ENCODE peak calls at places on chromosome 6, in four cellular contexts. One of them, this sample, is unnamed. For H3K36me3 and H3K27me3, the result is how much of the 10 kb centered on the place peaks cover.

GRCh38 chr6:34243901-34244884 is 4.6 kb downstream of the SMIM29 start:
- DNase-seq in HepG2: peak
- DNase-seq in hepatocyte: peak
- DNase-seq in Peyer's patch: no peak
- DNase-seq in this sample: peak

GRCh38 chr6:63813531-63813930 is 177.9 kb downstream of the PHF3 start:
- DNase-seq in HepG2: no peak
- DNase-seq in hepatocyte: no peak
- DNase-seq in Peyer's patch: no peak
- DNase-seq in this sample: no peak

GRCh38 chr6:45900808-45901752 is 114.6 kb downstream of the CLIC5 start:
- DNase-seq in Peyer's patch: no peak
- DNase-seq in HepG2: no peak
- DNase-seq in hepatocyte: peak
- DNase-seq in this sample: peak

GRCh38 chr6:156808287-156808686 is 31.1 kb downstream of the ARID1B start:
- DNase-seq in hepatocyte: no peak
- DNase-seq in Peyer's patch: no peak
- DNase-seq in HepG2: no peak
- DNase-seq in this sample: no peak

GRCh38 chr6:27268803-27269202 is 21.3 kb downstream of the PRSS16 start:
- DNase-seq in Peyer's patch: no peak
- DNase-seq in HepG2: no peak
- DNase-seq in hepatocyte: no peak
- DNase-seq in this sample: no peak

GRCh38 chr6:71157350-71157749 is 131.3 kb upstream of the OGFRL1 start:
- DNase-seq in Peyer's patch: no peak
- DNase-seq in HepG2: no peak
- DNase-seq in hepatocyte: no peak
- DNase-seq in this sample: peak

GRCh38 chr6:54074109-54074508 is 37.1 kb upstream of the MLIP start:
- DNase-seq in hepatocyte: no peak
- DNase-seq in HepG2: no peak
- DNase-seq in Peyer's patch: no peak
- DNase-seq in this sample: no peak

GRCh38 chr6:131602913-131603312 is 25.1 kb downstream of the MED23 start:
- DNase-seq in hepatocyte: peak
- DNase-seq in HepG2: no peak
- DNase-seq in Peyer's patch: no peak
- DNase-seq in this sample: no peak

GRCh38 chr6:144582939-144583613 is 297.9 kb downstream of the UTRN start:
- DNase-seq in Peyer's patch: peak
- DNase-seq in HepG2: no peak
- DNase-seq in hepatocyte: peak
- DNase-seq in this sample: no peak

GRCh38 chr6:5351552-5351951 is 90.2 kb downstream of the FARS2 start:
- DNase-seq in Peyer's patch: no peak
- DNase-seq in hepatocyte: no peak
- DNase-seq in HepG2: no peak
- DNase-seq in this sample: no peak

GRCh38 chr6:143878272-143878760 is 14.0 kb downstream of the ZC2HC1B start:
- DNase-seq in hepatocyte: no peak
- DNase-seq in HepG2: peak
- DNase-seq in Peyer's patch: no peak
- DNase-seq in this sample: no peak

GRCh38 chr6:8659404-8660189 is 224.3 kb upstream of the SLC35B3 start:
- DNase-seq in Peyer's patch: no peak
- DNase-seq in hepatocyte: no peak
- DNase-seq in HepG2: no peak
- DNase-seq in this sample: no peak

GRCh38 chr6:15420959-15421438 is 175.1 kb downstream of the JARID2 start:
- DNase-seq in hepatocyte: no peak
- DNase-seq in Peyer's patch: no peak
- DNase-seq in HepG2: no peak
- DNase-seq in this sample: no peak

GRCh38 chr6:116616757-116617093 is 446 bp downstream of the RSPH4A start:
- DNase-seq in Peyer's patch: no peak
- DNase-seq in HepG2: no peak
- DNase-seq in hepatocyte: peak
- DNase-seq in this sample: peak

GRCh38 chr6:168149015-168149414 is 70.0 kb upstream of the FRMD1 start:
- DNase-seq in HepG2: no peak
- DNase-seq in Peyer's patch: no peak
- DNase-seq in hepatocyte: no peak
- DNase-seq in this sample: peak

GRCh38 chr6:33116881-33117711 is 41.3 kb downstream of the HLA-DPB1 start:
- DNase-seq in HepG2: no peak
- DNase-seq in Peyer's patch: no peak
- DNase-seq in hepatocyte: peak
- DNase-seq in this sample: peak

DNA sequence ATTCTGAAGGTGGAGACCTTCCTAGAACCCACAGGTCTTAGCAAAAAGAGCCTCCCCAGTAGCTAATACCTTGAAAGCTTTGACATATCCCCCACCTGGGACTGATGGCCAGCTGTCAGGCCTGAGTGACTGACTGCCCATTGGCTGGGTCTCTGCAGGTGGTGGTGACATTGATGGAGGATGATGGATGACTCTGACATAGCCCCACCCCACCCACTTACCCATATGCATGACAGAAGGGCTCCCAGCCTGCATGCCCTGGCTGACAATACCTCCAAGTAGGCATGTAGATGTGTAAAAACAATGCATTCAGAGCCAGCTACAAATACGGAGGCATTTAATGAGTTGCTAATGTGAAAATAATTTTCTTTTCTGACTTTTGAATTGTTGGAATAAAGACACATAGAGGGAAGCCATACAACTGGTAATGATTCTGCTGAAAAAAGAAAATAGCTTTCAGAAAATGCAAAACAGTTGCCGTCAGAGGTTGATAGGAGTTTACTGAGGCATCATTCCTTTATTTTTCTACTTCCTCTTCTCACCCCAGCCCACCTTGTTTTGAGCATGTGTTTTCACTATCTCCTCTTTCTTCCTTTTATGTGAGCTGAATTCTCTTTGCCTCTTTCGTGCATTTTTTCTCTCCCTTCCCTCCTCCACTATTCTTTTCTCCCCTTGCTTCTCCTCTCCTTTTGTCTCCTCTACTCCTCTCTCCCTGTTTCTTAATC is 70.6 kb downstream of the OLIG3 start:
- DNase-seq in HepG2: no peak
- DNase-seq in hepatocyte: no peak
- DNase-seq in Peyer's patch: no peak
- DNase-seq in this sample: peak
- H3K4me3 ChIP-seq in HepG2: no peak
- H3K4me3 ChIP-seq in hepatocyte: no peak
- H3K4me3 ChIP-seq in Peyer's patch: no peak
- H3K4me3 ChIP-seq in this sample: no peak

DNA sequence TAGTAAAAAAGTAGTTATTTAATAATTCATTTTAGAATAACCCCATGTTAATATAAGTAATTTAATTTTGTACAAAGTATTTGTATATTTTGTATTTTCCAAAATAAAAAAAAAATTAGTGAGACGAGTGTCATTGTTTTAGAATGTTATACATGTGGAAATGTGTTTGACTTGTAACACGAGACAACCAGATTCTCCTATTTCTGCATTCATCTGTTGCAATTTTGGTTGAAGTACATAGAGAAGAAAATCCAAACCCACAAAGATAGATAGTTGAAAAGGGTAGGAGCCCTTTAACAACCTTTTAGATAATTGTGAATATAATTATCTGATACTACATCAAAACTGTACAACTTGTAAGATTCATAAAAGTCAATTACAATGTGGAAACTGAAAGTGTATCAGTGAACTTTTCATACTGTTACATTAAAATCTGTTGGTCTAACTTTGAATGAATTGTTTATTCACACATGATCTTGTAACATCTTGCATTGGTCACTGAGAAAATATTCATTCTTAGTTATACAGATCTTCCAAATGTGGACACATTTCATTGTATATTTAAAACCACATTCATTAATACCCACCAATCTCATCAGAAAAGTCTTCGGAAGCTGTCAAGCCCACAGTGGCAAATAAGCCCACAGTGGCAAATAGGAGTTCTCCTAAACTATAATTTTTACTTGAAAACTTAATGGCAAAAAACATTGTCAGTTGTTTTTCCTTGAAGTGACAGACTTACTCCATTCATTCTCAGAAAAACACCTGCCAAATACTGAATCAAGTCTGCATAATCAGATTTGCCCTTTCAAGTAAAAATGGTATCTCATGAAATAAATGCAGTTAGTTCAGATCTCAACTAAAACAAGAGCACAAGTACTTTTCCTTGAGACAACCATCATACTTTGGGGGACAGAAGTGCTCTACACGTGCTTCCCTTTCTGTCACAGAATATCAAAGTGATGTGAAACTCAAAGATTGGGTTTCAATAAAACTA is 52.8 kb downstream of the FKBP5 start:
- DNase-seq in HepG2: no peak
- DNase-seq in hepatocyte: no peak
- DNase-seq in Peyer's patch: no peak
- DNase-seq in this sample: no peak
- H3K36me3 ChIP-seq in HepG2: under half
- H3K36me3 ChIP-seq in hepatocyte: under half
- H3K36me3 ChIP-seq in Peyer's patch: under half
- H3K36me3 ChIP-seq in this sample: under half

DNA sequence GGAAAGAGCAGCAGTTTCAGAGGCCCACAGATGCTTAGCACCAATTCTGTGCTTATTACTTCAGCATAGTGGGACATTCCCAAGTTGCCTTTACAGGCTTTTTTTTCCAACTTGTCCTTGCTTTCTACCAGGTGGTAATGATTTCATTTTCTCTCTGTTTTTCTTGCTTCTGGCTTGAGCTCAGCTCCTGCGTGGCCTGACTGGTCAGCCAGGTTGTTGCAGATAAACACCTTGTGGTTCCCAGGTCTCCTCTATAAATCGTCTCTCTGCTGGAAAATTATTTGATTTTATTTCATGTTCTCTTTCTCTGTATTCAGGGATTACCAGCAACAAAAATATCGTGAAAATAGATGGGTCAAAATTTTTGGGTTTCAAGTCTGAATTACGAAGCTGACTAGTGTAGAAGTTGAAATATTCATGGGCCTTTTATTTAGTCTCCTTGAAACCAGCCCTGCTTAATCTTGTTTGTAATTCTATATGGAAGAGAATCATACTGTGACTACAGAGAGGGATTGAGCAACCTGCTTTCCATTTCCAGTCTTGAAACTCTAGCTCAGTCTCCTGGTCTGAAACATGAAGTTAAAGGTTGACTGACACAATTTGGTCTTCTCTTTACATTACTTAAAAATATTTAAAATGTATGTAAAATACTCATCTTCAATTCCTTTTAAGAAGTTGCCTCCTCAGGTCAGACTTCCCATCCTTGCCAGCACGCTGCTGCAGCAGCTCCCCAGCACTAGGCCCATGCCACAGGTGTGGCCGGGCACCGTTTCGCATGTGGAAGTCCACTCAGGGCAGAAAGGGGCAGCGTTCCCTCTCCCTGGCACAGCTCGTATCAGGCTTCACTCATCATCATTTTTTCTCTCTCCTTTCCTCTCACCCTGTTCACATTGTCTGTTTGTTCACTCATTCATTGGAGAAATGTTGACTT is 7.0 kb downstream of the DUSP22 start:
- DNase-seq in Peyer's patch: no peak
- DNase-seq in hepatocyte: no peak
- DNase-seq in HepG2: no peak
- DNase-seq in this sample: no peak
- H3K27me3 ChIP-seq in Peyer's patch: under half
- H3K27me3 ChIP-seq in hepatocyte: under half
- H3K27me3 ChIP-seq in HepG2: under half
- H3K27me3 ChIP-seq in this sample: under half

GRCh38 chr6:152701081-152701862 is 3.6 kb downstream of the MYCT1 start:
- DNase-seq in Peyer's patch: no peak
- DNase-seq in hepatocyte: no peak
- DNase-seq in HepG2: no peak
- DNase-seq in this sample: no peak

GRCh38 chr6:152698692-152699091 is 995 bp downstream of the MYCT1 start:
- DNase-seq in hepatocyte: no peak
- DNase-seq in Peyer's patch: no peak
- DNase-seq in HepG2: no peak
- DNase-seq in this sample: no peak

GRCh38 chr6:152705327-152705726 is 7.6 kb downstream of the MYCT1 start:
- DNase-seq in HepG2: no peak
- DNase-seq in hepatocyte: no peak
- DNase-seq in Peyer's patch: no peak
- DNase-seq in this sample: no peak

GRCh38 chr6:152700427-152700826 is 2.7 kb downstream of the MYCT1 start:
- DNase-seq in hepatocyte: no peak
- DNase-seq in Peyer's patch: no peak
- DNase-seq in HepG2: no peak
- DNase-seq in this sample: no peak

GRCh38 chr6:152701863-152702401 is 4.2 kb downstream of the MYCT1 start:
- DNase-seq in hepatocyte: no peak
- DNase-seq in HepG2: no peak
- DNase-seq in Peyer's patch: no peak
- DNase-seq in this sample: no peak
- H3K4me3 ChIP-seq in hepatocyte: no peak
- H3K4me3 ChIP-seq in HepG2: no peak
- H3K4me3 ChIP-seq in Peyer's patch: no peak
- H3K4me3 ChIP-seq in this sample: no peak

DNA sequence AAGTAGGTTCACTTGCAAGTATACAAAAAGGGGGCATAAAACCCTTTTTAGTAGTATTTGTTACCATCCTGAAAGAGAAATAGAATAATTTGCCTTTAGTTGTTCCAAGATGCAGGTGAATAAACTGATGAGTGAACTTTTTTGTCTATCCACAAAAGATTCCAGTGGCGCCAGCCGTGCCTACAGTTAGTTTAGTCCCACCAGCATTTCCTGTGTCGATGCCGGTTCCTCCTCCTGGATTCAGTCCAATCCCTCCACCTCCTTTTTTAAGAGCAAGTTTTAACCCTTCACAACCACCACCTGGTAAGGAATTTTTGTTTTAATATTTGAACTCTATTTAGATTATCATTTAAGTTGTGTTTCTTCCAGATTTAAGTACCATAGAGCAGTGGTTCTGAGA is 90.9 kb downstream of the SCAF8 start:
- DNase-seq in HepG2: no peak
- DNase-seq in hepatocyte: no peak
- DNase-seq in Peyer's patch: no peak
- DNase-seq in this sample: no peak
- H3K36me3 ChIP-seq in HepG2: half or more
- H3K36me3 ChIP-seq in hepatocyte: under half
- H3K36me3 ChIP-seq in Peyer's patch: under half
- H3K36me3 ChIP-seq in this sample: under half

GRCh38 chr6:3228046-3228671 is 706 bp upstream of the TUBB2B start:
- DNase-seq in hepatocyte: peak
- DNase-seq in HepG2: no peak
- DNase-seq in Peyer's patch: no peak
- DNase-seq in this sample: peak

GRCh38 chr6:3231213-3232016 is 4.0 kb upstream of the TUBB2B start:
- DNase-seq in hepatocyte: peak
- DNase-seq in Peyer's patch: peak
- DNase-seq in HepG2: peak
- DNase-seq in this sample: peak

GRCh38 chr6:3228791-3229565 is 1.5 kb upstream of the TUBB2B start:
- DNase-seq in hepatocyte: peak
- DNase-seq in Peyer's patch: no peak
- DNase-seq in HepG2: no peak
- DNase-seq in this sample: peak

GRCh38 chr6:3230275-3231212 is 3.1 kb upstream of the TUBB2B start:
- DNase-seq in HepG2: no peak
- DNase-seq in Peyer's patch: no peak
- DNase-seq in hepatocyte: peak
- DNase-seq in this sample: peak

GRCh38 chr6:3229566-3230274 is 2.3 kb upstream of the TUBB2B start:
- DNase-seq in hepatocyte: peak
- DNase-seq in Peyer's patch: peak
- DNase-seq in HepG2: no peak
- DNase-seq in this sample: peak
- H3K27me3 ChIP-seq in hepatocyte: half or more
- H3K27me3 ChIP-seq in Peyer's patch: under half
- H3K27me3 ChIP-seq in HepG2: under half
- H3K27me3 ChIP-seq in this sample: under half

This sample was measured in H7.